ENCODE peak calls at places on chromosome 6, in four cellular contexts. One of them, this sample, is unnamed.
A peak's percentile ranks its signal among the peaks of the same experiment; 100 is the strongest.

GRCh38 chr6:439681-440167 is 48.2 kb downstream of the IRF4 start:
- DNase-seq in HepG2: no peak
- DNase-seq in GM12878: no peak
- DNase-seq in K562: no peak
- DNase-seq in this sample: no peak

GRCh38 chr6:159052720-159053119 is 7.9 kb upstream of the TAGAP start:
- DNase-seq in HepG2: no peak
- DNase-seq in GM12878: no peak
- DNase-seq in K562: no peak
- DNase-seq in this sample: no peak

GRCh38 chr6:150979826-150980225 is 114.3 kb downstream of the MTHFD1L start:
- DNase-seq in HepG2: no peak
- DNase-seq in GM12878: no peak
- DNase-seq in K562: no peak
- DNase-seq in this sample: no peak

GRCh38 chr6:169169375-169169774 is 84.3 kb downstream of the THBS2 start:
- DNase-seq in HepG2: no peak
- DNase-seq in GM12878: no peak
- DNase-seq in K562: no peak
- DNase-seq in this sample: no peak

GRCh38 chr6:140370949-140371348 is 996.5 kb upstream of the CITED2 start:
- DNase-seq in HepG2: no peak
- DNase-seq in GM12878: no peak
- DNase-seq in K562: no peak
- DNase-seq in this sample: no peak

GRCh38 chr6:151993364-151993763 is 185.9 kb downstream of the ESR1 start:
- DNase-seq in HepG2: no peak
- DNase-seq in GM12878: no peak
- DNase-seq in K562: no peak
- DNase-seq in this sample: no peak

GRCh38 chr6:156956286-156956685 is 179.1 kb downstream of the ARID1B start:
- DNase-seq in HepG2: no peak
- DNase-seq in GM12878: no peak
- DNase-seq in K562: no peak
- DNase-seq in this sample: no peak

GRCh38 chr6:6008648-6009421 is 2.1 kb upstream of the NRN1 start:
- DNase-seq in HepG2: peak; percentile 23
- DNase-seq in GM12878: peak; percentile 36
- DNase-seq in K562: peak; percentile 98
- DNase-seq in this sample: peak; percentile 38

GRCh38 chr6:6875818-6876470 is 231.8 kb upstream of the RREB1 start:
- DNase-seq in HepG2: no peak
- DNase-seq in GM12878: no peak
- DNase-seq in K562: no peak
- DNase-seq in this sample: peak; percentile 59

GRCh38 chr6:127319686-127320085 is 23.7 kb downstream of the ECHDC1 start:
- DNase-seq in HepG2: no peak
- DNase-seq in GM12878: no peak
- DNase-seq in K562: no peak
- DNase-seq in this sample: no peak

GRCh38 chr6:100892693-100893092 is 11.6 kb upstream of the ASCC3 start:
- DNase-seq in HepG2: no peak
- DNase-seq in GM12878: no peak
- DNase-seq in K562: no peak
- DNase-seq in this sample: no peak

GRCh38 chr6:117441824-117442264 is 16.1 kb upstream of the ROS1 start:
- DNase-seq in HepG2: peak; percentile 97
- DNase-seq in GM12878: no peak
- DNase-seq in K562: no peak
- DNase-seq in this sample: peak; percentile 13

GRCh38 chr6:27771240-27771639 is 141.0 kb downstream of the OR2B2 start:
- DNase-seq in HepG2: no peak
- DNase-seq in GM12878: no peak
- DNase-seq in K562: no peak
- DNase-seq in this sample: no peak

GRCh38 chr6:70375166-70375565 is 38.1 kb upstream of the FAM135A start:
- DNase-seq in HepG2: no peak
- DNase-seq in GM12878: no peak
- DNase-seq in K562: no peak
- DNase-seq in this sample: no peak

GRCh38 chr6:152572395-152573061 is 64.6 kb downstream of the SYNE1 start:
- DNase-seq in HepG2: no peak
- DNase-seq in GM12878: no peak
- DNase-seq in K562: no peak
- DNase-seq in this sample: no peak

GRCh38 chr6:167956983-167957492 is 40.4 kb upstream of the KIF25 start:
- DNase-seq in HepG2: peak; percentile 74
- DNase-seq in GM12878: no peak
- DNase-seq in K562: no peak
- DNase-seq in this sample: no peak

GRCh38 chr6:146860583-146860982 is 261.8 kb downstream of the ADGB start:
- DNase-seq in HepG2: no peak
- DNase-seq in GM12878: no peak
- DNase-seq in K562: no peak
- DNase-seq in this sample: no peak

GRCh38 chr6:108171291-108171917 is 5.6 kb downstream of the NR2E1 start:
- DNase-seq in HepG2: no peak
- DNase-seq in GM12878: no peak
- DNase-seq in K562: no peak
- DNase-seq in this sample: no peak

GRCh38 chr6:132499757-132500156 is 13.2 kb downstream of the STX7 start:
- DNase-seq in HepG2: no peak
- DNase-seq in GM12878: no peak
- DNase-seq in K562: no peak
- DNase-seq in this sample: no peak

GRCh38 chr6:153503810-153504209 is 372.7 kb upstream of the RGS17 start:
- DNase-seq in HepG2: peak; percentile 7
- DNase-seq in GM12878: no peak
- DNase-seq in K562: no peak
- DNase-seq in this sample: no peak

GRCh38 chr6:80676386-80676785 is 569.9 kb downstream of the BCKDHB start:
- DNase-seq in HepG2: no peak
- DNase-seq in GM12878: no peak
- DNase-seq in K562: no peak
- DNase-seq in this sample: no peak

GRCh38 chr6:26327450-26328264 is 37.3 kb upstream of the BTN3A2 start:
- DNase-seq in HepG2: peak; percentile 88
- DNase-seq in GM12878: no peak
- DNase-seq in K562: no peak
- DNase-seq in this sample: no peak

GRCh38 chr6:7261030-7261841 is 51.8 kb downstream of the SSR1 start:
- DNase-seq in HepG2: peak; percentile 96
- DNase-seq in GM12878: no peak
- DNase-seq in K562: peak; percentile 82
- DNase-seq in this sample: peak; percentile 75

GRCh38 chr6:159594106-159594749 is 98.8 kb downstream of the SOD2 start:
- DNase-seq in HepG2: no peak
- DNase-seq in GM12878: no peak
- DNase-seq in K562: no peak
- DNase-seq in this sample: no peak

GRCh38 chr6:140079328-140079727 is 704.9 kb upstream of the CITED2 start:
- DNase-seq in HepG2: no peak
- DNase-seq in GM12878: no peak
- DNase-seq in K562: no peak
- DNase-seq in this sample: no peak

GRCh38 chr6:75167851-75168250 is 38.0 kb downstream of the COL12A1 start:
- DNase-seq in HepG2: no peak
- DNase-seq in GM12878: no peak
- DNase-seq in K562: no peak
- DNase-seq in this sample: no peak

GRCh38 chr6:127606131-127606562 is 29.2 kb downstream of the C6orf58 start:
- DNase-seq in HepG2: peak; percentile 44
- DNase-seq in GM12878: no peak
- DNase-seq in K562: no peak
- DNase-seq in this sample: peak; percentile 21

GRCh38 chr6:39865011-39865888 is 69.0 kb downstream of the MOCS1 start:
- DNase-seq in HepG2: peak; percentile 74
- DNase-seq in GM12878: no peak
- DNase-seq in K562: peak; percentile 85
- DNase-seq in this sample: peak; percentile 52

GRCh38 chr6:70396796-70397729 is 16.2 kb upstream of the FAM135A start:
- DNase-seq in HepG2: no peak
- DNase-seq in GM12878: no peak
- DNase-seq in K562: no peak
- DNase-seq in this sample: no peak

GRCh38 chr6:98601697-98602096 is 232.7 kb upstream of the POU3F2 start:
- DNase-seq in HepG2: no peak
- DNase-seq in GM12878: no peak
- DNase-seq in K562: no peak
- DNase-seq in this sample: no peak

GRCh38 chr6:1027109-1027794 is 284.6 kb upstream of the FOXQ1 start:
- DNase-seq in HepG2: no peak
- DNase-seq in GM12878: no peak
- DNase-seq in K562: no peak
- DNase-seq in this sample: peak; percentile 12

GRCh38 chr6:111843347-111844147 is 29.7 kb downstream of the FYN start:
- DNase-seq in HepG2: peak; percentile 49
- DNase-seq in GM12878: no peak
- DNase-seq in K562: peak; percentile 81
- DNase-seq in this sample: no peak

GRCh38 chr6:145842693-145843546 is 28.3 kb upstream of the FBXO30 start:
- DNase-seq in HepG2: no peak
- DNase-seq in GM12878: no peak
- DNase-seq in K562: no peak
- DNase-seq in this sample: no peak

GRCh38 chr6:25883991-25884390 is 9.9 kb upstream of the SLC17A3 start:
- DNase-seq in HepG2: peak; percentile 46
- DNase-seq in GM12878: no peak
- DNase-seq in K562: no peak
- DNase-seq in this sample: peak; percentile 74

GRCh38 chr6:53361549-53362031 is 12.8 kb upstream of the ELOVL5 start:
- DNase-seq in HepG2: no peak
- DNase-seq in GM12878: peak; percentile 63
- DNase-seq in K562: no peak
- DNase-seq in this sample: no peak

GRCh38 chr6:168278904-168279303 is 40.7 kb downstream of the DACT2 start:
- DNase-seq in HepG2: no peak
- DNase-seq in GM12878: no peak
- DNase-seq in K562: no peak
- DNase-seq in this sample: no peak

GRCh38 chr6:32842021-32842650 is 1.7 kb downstream of the PSMB8 start:
- DNase-seq in HepG2: no peak
- DNase-seq in GM12878: no peak
- DNase-seq in K562: no peak
- DNase-seq in this sample: no peak

GRCh38 chr6:55892749-55893357 is 17.5 kb upstream of the BMP5 start:
- DNase-seq in HepG2: no peak
- DNase-seq in GM12878: no peak
- DNase-seq in K562: no peak
- DNase-seq in this sample: no peak

GRCh38 chr6:55882731-55883595 is 7.6 kb upstream of the BMP5 start:
- DNase-seq in HepG2: no peak
- DNase-seq in GM12878: no peak
- DNase-seq in K562: no peak
- DNase-seq in this sample: no peak

GRCh38 chr6:55886185-55886836 is 10.9 kb upstream of the BMP5 start:
- DNase-seq in HepG2: peak; percentile 64
- DNase-seq in GM12878: no peak
- DNase-seq in K562: no peak
- DNase-seq in this sample: no peak

DNA sequence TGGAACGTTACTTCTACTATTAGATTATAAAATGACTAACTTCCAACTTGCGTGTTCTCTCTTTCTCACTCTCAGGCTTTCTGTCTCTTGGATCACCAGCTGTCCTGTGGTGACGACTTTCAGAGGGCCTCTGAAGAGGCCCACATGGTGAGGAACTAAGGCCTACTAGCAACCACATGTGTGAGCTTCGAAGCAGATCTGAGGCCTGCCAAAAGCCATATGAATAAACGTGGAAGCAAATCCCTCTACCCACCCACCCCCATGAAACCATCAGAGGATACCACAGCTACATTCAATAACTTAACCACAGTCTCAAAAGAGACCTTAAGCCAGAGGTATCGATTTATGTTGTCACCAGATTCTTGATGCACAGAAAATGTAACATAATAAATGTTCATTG is 13.5 kb upstream of the BMP5 start:
- DNase-seq in HepG2: no peak
- DNase-seq in GM12878: no peak
- DNase-seq in K562: no peak
- DNase-seq in this sample: no peak
- TF ChIP-seq CHD4 in HepG2: no peak
- TF ChIP-seq CHD4 in GM12878: no peak
- TF ChIP-seq CHD4 in K562: no peak
- TF ChIP-seq CHD4 in this sample: no peak

GRCh38 chr6:38161754-38162492 is 342.4 kb downstream of the ZFAND3 start:
- DNase-seq in HepG2: no peak
- DNase-seq in GM12878: no peak
- DNase-seq in K562: no peak
- DNase-seq in this sample: no peak
- TF ChIP-seq POLR2AphosphoS2 in HepG2: no peak
- TF ChIP-seq POLR2AphosphoS2 in GM12878: no peak
- TF ChIP-seq POLR2AphosphoS2 in K562: no peak
- TF ChIP-seq POLR2AphosphoS2 in this sample: no peak

GRCh38 chr6:131135244-131136020 is at the start of gene AKAP7:
- DNase-seq in HepG2: peak; percentile 64
- DNase-seq in GM12878: no peak
- DNase-seq in K562: peak; percentile 72
- DNase-seq in this sample: peak; percentile 74
- H3K27ac ChIP-seq in HepG2: peak within 1 kb of the TSS; percentile 92
- H3K27ac ChIP-seq in GM12878: no peak within 1 kb of the TSS
- H3K27ac ChIP-seq in K562: peak within 1 kb of the TSS; percentile 52
- H3K27ac ChIP-seq in this sample: peak within 1 kb of the TSS; percentile 85

GRCh38 chr6:118704911-118705310 is 53.5 kb upstream of the CEP85L start:
- DNase-seq in HepG2: no peak
- DNase-seq in GM12878: no peak
- DNase-seq in K562: no peak
- DNase-seq in this sample: no peak
- TF ChIP-seq CHD4 in HepG2: no peak
- TF ChIP-seq CHD4 in GM12878: no peak
- TF ChIP-seq CHD4 in K562: no peak
- TF ChIP-seq CHD4 in this sample: no peak

DNA sequence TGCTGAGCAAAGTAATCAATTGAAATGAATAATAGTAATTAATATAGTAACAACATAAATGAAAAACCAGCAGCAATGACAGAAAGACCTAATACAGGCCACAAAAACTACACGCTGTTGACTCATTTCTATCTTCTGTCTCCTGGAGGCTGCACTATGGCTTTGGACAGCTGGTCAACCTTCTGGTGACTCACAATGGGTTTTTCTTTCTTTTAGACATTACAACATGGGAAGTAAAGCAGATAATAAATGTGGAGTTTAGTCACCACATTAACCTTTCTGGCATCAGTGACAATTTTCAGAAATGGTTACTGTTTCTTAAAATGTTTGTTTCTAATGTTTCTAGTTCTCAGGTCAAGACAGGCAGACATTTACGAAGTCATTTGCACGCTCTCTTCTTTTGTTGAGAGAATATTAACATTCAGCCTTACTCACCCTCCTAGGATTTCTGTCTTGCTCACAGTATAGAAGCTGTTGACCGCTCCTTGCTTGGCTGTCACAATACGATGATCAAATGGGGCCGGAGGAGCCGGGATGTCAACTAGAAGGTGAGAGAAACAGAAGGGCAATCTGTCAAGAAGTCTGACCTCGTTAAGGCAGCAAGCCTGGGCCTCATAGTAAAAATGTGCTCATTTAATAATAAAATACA is 62.2 kb downstream of the MYLK4 start:
- DNase-seq in HepG2: peak; percentile 23
- DNase-seq in GM12878: no peak
- DNase-seq in K562: no peak
- DNase-seq in this sample: peak; percentile 21
- TF ChIP-seq POLR2AphosphoS2 in HepG2: no peak
- TF ChIP-seq POLR2AphosphoS2 in GM12878: no peak
- TF ChIP-seq POLR2AphosphoS2 in K562: no peak
- TF ChIP-seq POLR2AphosphoS2 in this sample: no peak